ENCODE peak calls at places on chromosomes 7 and 10, in six cellular contexts. V is uterus; F is stimulated activated CD8-positive, alpha-beta memory T cell treated with anti-CD3 and anti-CD28 coated beads, Interleukin-15, amount 100 ng/mL, for 24 hours; U is EL; J is OCI-M1; D is stimulated activated CD4-positive, alpha-beta T cell treated with anti-CD3 and anti-CD28 coated beads, Interleukin-4, amount 100 ng/mL, for 4 hours. T is an unnamed sample.

GRCh38 chr7:27156508-27156898 is at the start of gene HOXA7:
- DNase-seq in V (peak; percentile 88), F (no peak), U (peak; percentile 84), J (no peak), D (no peak), T (no peak)

GRCh38 chr10:55410415-55410885 is 609.4 kb upstream of the PCDH15 start:
- DNase-seq in V (no peak), F (no peak), U (no peak), J (peak; percentile 53), D (no peak), T (no peak)

GRCh38 chr10:42878134-42878820 is 95.7 kb downstream of the BMS1 start:
- DNase-seq in V (no peak), F (no peak), U (no peak), J (no peak), D (no peak), T (no peak)

GRCh38 chr10:122142652-122143237 is 128.4 kb upstream of the BTBD16 start:
- DNase-seq in V (no peak), F (peak; percentile 13), U (peak; percentile 22), J (peak; percentile 44), D (peak; percentile 10), T (no peak)

GRCh38 chr7:142607351-142607750 is 141.9 kb upstream of the PRSS1 start:
- DNase-seq in V (no peak), F (no peak), U (no peak), J (no peak), D (no peak), T (no peak)

GRCh38 chr10:83682399-83682798 is 456.9 kb upstream of the GHITM start:
- DNase-seq in V (no peak), F (no peak), U (no peak), J (peak; percentile 27), D (no peak), T (no peak)

GRCh38 chr7:3673524-3673923 is 372.5 kb downstream of the SDK1 start:
- DNase-seq in V (no peak), F (peak; percentile 10), U (no peak), J (no peak), D (peak; percentile 52), T (no peak)

GRCh38 chr10:75439811-75440210 is 8.4 kb downstream of the LRMDA start:
- DNase-seq in V (no peak), F (no peak), U (no peak), J (no peak), D (no peak), T (no peak)

GRCh38 chr10:16626697-16627096 is 105.0 kb upstream of the C1QL3 start:
- DNase-seq in V (no peak), F (no peak), U (no peak), J (no peak), D (no peak), T (no peak)

GRCh38 chr7:158043461-158044155 is 544.0 kb downstream of the PTPRN2 start:
- DNase-seq in V (no peak), F (no peak), U (no peak), J (no peak), D (no peak), T (no peak)

GRCh38 chr7:28093617-28094232 is 86.9 kb downstream of the JAZF1 start:
- DNase-seq in V (peak; percentile 75), F (peak; percentile 22), U (peak; percentile 80), J (peak; percentile 58), D (peak; percentile 46), T (peak; percentile 68)

GRCh38 chr10:73110345-73110849 is at the start of gene NUDT13:
- DNase-seq in V (peak; percentile 67), F (no peak), U (peak; percentile 78), J (peak; percentile 86), D (peak; percentile 15), T (peak; percentile 70)

GRCh38 chr7:50265968-50266694 is 38.4 kb upstream of the IKZF1 start:
- DNase-seq in V (no peak), F (no peak), U (no peak), J (no peak), D (no peak), T (no peak)

GRCh38 chr7:101846800-101847538 is 29.5 kb downstream of the CUX1 start:
- DNase-seq in V (no peak), F (no peak), U (no peak), J (no peak), D (no peak), T (no peak)

GRCh38 chr7:14761506-14762296 is 140.8 kb downstream of the DGKB start:
- DNase-seq in V (peak; percentile 76), F (no peak), U (peak; percentile 68), J (no peak), D (no peak), T (no peak)

GRCh38 chr10:80409121-80409520 is 770 bp downstream of the PRXL2A start:
- DNase-seq in V (no peak), F (no peak), U (no peak), J (no peak), D (no peak), T (no peak)

GRCh38 chr10:68826764-68827591 is at the start of gene STOX1:
- DNase-seq in V (peak; percentile 39), F (peak; percentile 35), U (peak; percentile 71), J (peak; percentile 66), D (peak; percentile 72), T (no peak)

GRCh38 chr10:115033898-115034297 is 59.3 kb upstream of the ATRNL1 start:
- DNase-seq in V (no peak), F (no peak), U (no peak), J (no peak), D (no peak), T (no peak)

GRCh38 chr10:12594448-12594944 is 245.1 kb downstream of the CAMK1D start:
- DNase-seq in V (no peak), F (no peak), U (no peak), J (no peak), D (no peak), T (no peak)

GRCh38 chr7:83148776-83149175 is 13.9 kb downstream of the PCLO start:
- DNase-seq in V (no peak), F (no peak), U (no peak), J (peak; percentile 36), D (no peak), T (no peak)

GRCh38 chr7:125057974-125058373 is 128.3 kb upstream of the POT1 start:
- DNase-seq in V (no peak), F (no peak), U (no peak), J (peak; percentile 19), D (no peak), T (no peak)

GRCh38 chr7:10756981-10757380 is 216.7 kb upstream of the PHF14 start:
- DNase-seq in V (no peak), F (no peak), U (no peak), J (no peak), D (no peak), T (no peak)

GRCh38 chr10:88923525-88923924 is 29.0 kb downstream of the ACTA2 start:
- DNase-seq in V (no peak), F (no peak), U (no peak), J (peak; percentile 27), D (no peak), T (no peak)

GRCh38 chr7:369476-369980 is 79.6 kb downstream of the FOXL3 start:
- DNase-seq in V (no peak), F (no peak), U (no peak), J (no peak), D (no peak), T (no peak)

GRCh38 chr10:13615650-13616049 is 28.9 kb downstream of the PRPF18 start:
- DNase-seq in V (no peak), F (no peak), U (peak; percentile 67), J (no peak), D (no peak), T (no peak)

GRCh38 chr7:133484135-133484534 is 231.3 kb downstream of the EXOC4 start:
- DNase-seq in V (no peak), F (no peak), U (no peak), J (no peak), D (peak; percentile 2), T (no peak)

GRCh38 chr7:3733541-3734140 is 432.6 kb downstream of the SDK1 start:
- DNase-seq in V (no peak), F (no peak), U (no peak), J (no peak), D (no peak), T (no peak)

GRCh38 chr10:61744469-61744868 is 81.7 kb downstream of the CABCOCO1 start:
- DNase-seq in V (no peak), F (no peak), U (no peak), J (peak; percentile 71), D (no peak), T (no peak)

GRCh38 chr7:64774204-64774842 is 19.9 kb upstream of the ZNF138 start:
- DNase-seq in V (no peak), F (no peak), U (no peak), J (peak; percentile 70), D (no peak), T (peak; percentile 7)

GRCh38 chr7:17546206-17546998 is 247.9 kb downstream of the AHR start:
- DNase-seq in V (no peak), F (no peak), U (peak; percentile 76), J (no peak), D (no peak), T (no peak)

GRCh38 chr7:158355456-158356065 is 232.1 kb downstream of the PTPRN2 start:
- DNase-seq in V (no peak), F (no peak), U (no peak), J (no peak), D (no peak), T (no peak)

GRCh38 chr10:96863922-96864543 is 31.9 kb downstream of the LCOR start:
- DNase-seq in V (no peak), F (no peak), U (peak; percentile 58), J (peak; percentile 42), D (no peak), T (no peak)

GRCh38 chr10:119659951-119660350 is 8.8 kb downstream of the BAG3 start:
- DNase-seq in V (no peak), F (no peak), U (no peak), J (no peak), D (no peak), T (no peak)

GRCh38 chr10:26805567-26806245 is 55.1 kb downstream of the ABI1 start:
- DNase-seq in V (no peak), F (no peak), U (peak; percentile 27), J (no peak), D (no peak), T (no peak)

GRCh38 chr10:51030480-51030879 is 43.8 kb upstream of the PRKG1 start:
- DNase-seq in V (no peak), F (no peak), U (peak; percentile 16), J (no peak), D (no peak), T (no peak)

GRCh38 chr7:22726849-22727792 is at the start of gene IL6:
- DNase-seq in V (peak; percentile 85), F (no peak), U (peak; percentile 95), J (peak; percentile 70), D (peak; percentile 11), T (no peak)

GRCh38 chr10:134743-135600 is at the start of gene ZMYND11:
- DNase-seq in V (peak; percentile 73), F (peak; percentile 43), U (peak; percentile 61), J (peak; percentile 56), D (peak; percentile 72), T (no peak)

T was measured in GF-D8.